ENCODE peak calls at places on chromosomes 4 and X, in seven cellular contexts. One of them, this sample, is unnamed.
A peak's percentile ranks its signal among the peaks of the same experiment; 100 is the strongest.

GRCh38 chr4:7662507-7662846 is 227.7 kb upstream of the PSAPL1 start:
- DNase-seq in neural progenitor cell: no peak
- DNase-seq in fibroblast of lung: no peak
- DNase-seq in HCT116: no peak
- DNase-seq in astrocyte: no peak
- DNase-seq in tibial nerve: no peak
- DNase-seq in A673: no peak
- DNase-seq in this sample: no peak

GRCh38 chr4:82201805-82202636 is 171.8 kb downstream of the HNRNPD start:
- DNase-seq in neural progenitor cell: peak; percentile 85
- DNase-seq in fibroblast of lung: peak; percentile 45
- DNase-seq in HCT116: peak; percentile 36
- DNase-seq in astrocyte: peak; percentile 12
- DNase-seq in tibial nerve: no peak
- DNase-seq in A673: peak; percentile 80
- DNase-seq in this sample: peak; percentile 9

GRCh38 chr4:16626945-16627344 is 271.5 kb downstream of the LDB2 start:
- DNase-seq in neural progenitor cell: no peak
- DNase-seq in fibroblast of lung: peak; percentile 96
- DNase-seq in HCT116: no peak
- DNase-seq in astrocyte: peak; percentile 97
- DNase-seq in tibial nerve: peak; percentile 65
- DNase-seq in A673: peak; percentile 68
- DNase-seq in this sample: no peak

GRCh38 chr4:156228706-156229105 is 275.0 kb upstream of the CTSO start:
- DNase-seq in neural progenitor cell: no peak
- DNase-seq in fibroblast of lung: no peak
- DNase-seq in HCT116: no peak
- DNase-seq in astrocyte: no peak
- DNase-seq in tibial nerve: no peak
- DNase-seq in A673: no peak
- DNase-seq in this sample: no peak

GRCh38 chr4:39032218-39033085 is at the start of gene TMEM156:
- DNase-seq in neural progenitor cell: no peak
- DNase-seq in fibroblast of lung: peak; percentile 53
- DNase-seq in HCT116: no peak
- DNase-seq in astrocyte: no peak
- DNase-seq in tibial nerve: no peak
- DNase-seq in A673: no peak
- DNase-seq in this sample: peak; percentile 70

GRCh38 chr4:49032440-49033161 is 46.5 kb downstream of the CWH43 start:
- DNase-seq in neural progenitor cell: no peak
- DNase-seq in fibroblast of lung: no peak
- DNase-seq in HCT116: peak; percentile 6
- DNase-seq in astrocyte: no peak
- DNase-seq in tibial nerve: no peak
- DNase-seq in A673: peak; percentile 58
- DNase-seq in this sample: no peak

GRCh38 chrX:134780908-134781307 is 122.6 kb upstream of the PLAC1 start:
- DNase-seq in neural progenitor cell: no peak
- DNase-seq in fibroblast of lung: no peak
- DNase-seq in HCT116: no peak
- DNase-seq in astrocyte: no peak
- DNase-seq in tibial nerve: no peak
- DNase-seq in A673: no peak
- DNase-seq in this sample: no peak

GRCh38 chr4:7547368-7548040 is 112.8 kb upstream of the PSAPL1 start:
- DNase-seq in neural progenitor cell: no peak
- DNase-seq in fibroblast of lung: no peak
- DNase-seq in HCT116: no peak
- DNase-seq in astrocyte: no peak
- DNase-seq in tibial nerve: peak; percentile 13
- DNase-seq in A673: no peak
- DNase-seq in this sample: peak; percentile 15

GRCh38 chr4:69731826-69732225 is 28.6 kb downstream of the SULT1B1 start:
- DNase-seq in neural progenitor cell: no peak
- DNase-seq in fibroblast of lung: peak; percentile 60
- DNase-seq in HCT116: no peak
- DNase-seq in astrocyte: no peak
- DNase-seq in tibial nerve: no peak
- DNase-seq in A673: peak; percentile 64
- DNase-seq in this sample: no peak

GRCh38 chr4:20418865-20419451 is 167.3 kb downstream of the SLIT2 start:
- DNase-seq in neural progenitor cell: peak; percentile 40
- DNase-seq in fibroblast of lung: peak; percentile 87
- DNase-seq in HCT116: peak; percentile 21
- DNase-seq in astrocyte: peak; percentile 60
- DNase-seq in tibial nerve: no peak
- DNase-seq in A673: peak; percentile 75
- DNase-seq in this sample: no peak

GRCh38 chr4:121535351-121535750 is 154.5 kb upstream of the QRFPR start:
- DNase-seq in neural progenitor cell: no peak
- DNase-seq in fibroblast of lung: no peak
- DNase-seq in HCT116: no peak
- DNase-seq in astrocyte: no peak
- DNase-seq in tibial nerve: no peak
- DNase-seq in A673: no peak
- DNase-seq in this sample: no peak

GRCh38 chrX:120429776-120430535 is 39.1 kb downstream of the LAMP2 start:
- DNase-seq in neural progenitor cell: no peak
- DNase-seq in fibroblast of lung: no peak
- DNase-seq in HCT116: no peak
- DNase-seq in astrocyte: no peak
- DNase-seq in tibial nerve: no peak
- DNase-seq in A673: no peak
- DNase-seq in this sample: no peak

DNA sequence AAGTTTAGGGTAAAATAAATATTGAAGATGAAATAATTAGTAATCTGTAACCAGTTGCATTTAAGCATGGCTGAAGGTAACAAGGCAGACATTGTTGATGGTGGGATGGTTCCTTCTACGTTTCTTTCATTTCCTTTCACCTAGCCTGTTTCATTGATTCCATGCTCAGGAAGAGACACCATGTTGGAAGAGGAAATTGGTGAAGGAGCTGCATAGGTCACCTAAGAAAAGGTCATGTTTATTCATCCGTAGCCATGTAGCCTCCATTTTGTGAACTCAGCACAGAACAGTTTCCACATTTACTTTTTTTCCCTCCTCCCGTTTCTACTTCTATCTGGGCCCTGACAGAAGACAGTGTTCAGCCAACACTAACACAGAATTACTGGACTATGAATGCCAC is 3.8 kb downstream of the ADH1B start:
- DNase-seq in neural progenitor cell: no peak
- DNase-seq in fibroblast of lung: no peak
- DNase-seq in HCT116: no peak
- DNase-seq in astrocyte: no peak
- DNase-seq in tibial nerve: no peak
- DNase-seq in A673: no peak
- DNase-seq in this sample: no peak
- H3K4me3 ChIP-seq in neural progenitor cell: no peak overlapping the region
- H3K4me3 ChIP-seq in fibroblast of lung: no peak overlapping the region
- H3K4me3 ChIP-seq in HCT116: no peak overlapping the region
- H3K4me3 ChIP-seq in astrocyte: no peak overlapping the region
- H3K4me3 ChIP-seq in tibial nerve: peak overlapping the region; percentile 54
- H3K4me3 ChIP-seq in A673: no peak overlapping the region
- H3K4me3 ChIP-seq in this sample: no peak overlapping the region

GRCh38 chr4:893995-894705 is 38.0 kb downstream of the GAK start:
- DNase-seq in neural progenitor cell: no peak
- DNase-seq in fibroblast of lung: no peak
- DNase-seq in HCT116: no peak
- DNase-seq in astrocyte: no peak
- DNase-seq in tibial nerve: no peak
- DNase-seq in A673: no peak
- DNase-seq in this sample: no peak

GRCh38 chr4:896630-897029 is 35.5 kb downstream of the GAK start:
- DNase-seq in neural progenitor cell: no peak
- DNase-seq in fibroblast of lung: no peak
- DNase-seq in HCT116: no peak
- DNase-seq in astrocyte: no peak
- DNase-seq in tibial nerve: no peak
- DNase-seq in A673: no peak
- DNase-seq in this sample: no peak

GRCh38 chr4:893276-893994 is 38.7 kb downstream of the GAK start:
- DNase-seq in neural progenitor cell: no peak
- DNase-seq in fibroblast of lung: no peak
- DNase-seq in HCT116: no peak
- DNase-seq in astrocyte: no peak
- DNase-seq in tibial nerve: no peak
- DNase-seq in A673: no peak
- DNase-seq in this sample: no peak

GRCh38 chr4:896216-896615 is 35.9 kb downstream of the GAK start:
- DNase-seq in neural progenitor cell: peak; percentile 11
- DNase-seq in fibroblast of lung: no peak
- DNase-seq in HCT116: no peak
- DNase-seq in astrocyte: no peak
- DNase-seq in tibial nerve: no peak
- DNase-seq in A673: no peak
- DNase-seq in this sample: no peak

GRCh38 chr4:895596-895995 is 36.5 kb downstream of the GAK start:
- DNase-seq in neural progenitor cell: no peak
- DNase-seq in fibroblast of lung: no peak
- DNase-seq in HCT116: no peak
- DNase-seq in astrocyte: no peak
- DNase-seq in tibial nerve: no peak
- DNase-seq in A673: no peak
- DNase-seq in this sample: no peak
- H3K36me3 ChIP-seq in neural progenitor cell: no peaks in the 10 kb centered on the region
- H3K36me3 ChIP-seq in fibroblast of lung: peaks cover 22% of the 10 kb centered on the region
- H3K36me3 ChIP-seq in HCT116: peaks cover 2% of the 10 kb centered on the region
- H3K36me3 ChIP-seq in astrocyte: peaks cover 8% of the 10 kb centered on the region
- H3K36me3 ChIP-seq in tibial nerve: peaks cover 100% of the 10 kb centered on the region
- H3K36me3 ChIP-seq in A673: peaks cover 3% of the 10 kb centered on the region
- H3K36me3 ChIP-seq in this sample: peaks cover 16% of the 10 kb centered on the region

GRCh38 chr4:184453402-184454160 is 20.8 kb downstream of the IRF2 start:
- DNase-seq in neural progenitor cell: peak; percentile 29
- DNase-seq in fibroblast of lung: peak; percentile 83
- DNase-seq in HCT116: no peak
- DNase-seq in astrocyte: peak; percentile 85
- DNase-seq in tibial nerve: peak; percentile 19
- DNase-seq in A673: peak; percentile 84
- DNase-seq in this sample: peak; percentile 43

GRCh38 chr4:184450045-184450444 is 24.3 kb downstream of the IRF2 start:
- DNase-seq in neural progenitor cell: no peak
- DNase-seq in fibroblast of lung: peak; percentile 87
- DNase-seq in HCT116: no peak
- DNase-seq in astrocyte: peak; percentile 71
- DNase-seq in tibial nerve: no peak
- DNase-seq in A673: peak; percentile 40
- DNase-seq in this sample: no peak

GRCh38 chr4:184450743-184451142 is 23.6 kb downstream of the IRF2 start:
- DNase-seq in neural progenitor cell: no peak
- DNase-seq in fibroblast of lung: no peak
- DNase-seq in HCT116: no peak
- DNase-seq in astrocyte: no peak
- DNase-seq in tibial nerve: no peak
- DNase-seq in A673: no peak
- DNase-seq in this sample: no peak

GRCh38 chr4:184448828-184449227 is 25.5 kb downstream of the IRF2 start:
- DNase-seq in neural progenitor cell: peak; percentile 33
- DNase-seq in fibroblast of lung: peak; percentile 83
- DNase-seq in HCT116: no peak
- DNase-seq in astrocyte: peak; percentile 41
- DNase-seq in tibial nerve: peak; percentile 60
- DNase-seq in A673: peak; percentile 70
- DNase-seq in this sample: no peak

DNA sequence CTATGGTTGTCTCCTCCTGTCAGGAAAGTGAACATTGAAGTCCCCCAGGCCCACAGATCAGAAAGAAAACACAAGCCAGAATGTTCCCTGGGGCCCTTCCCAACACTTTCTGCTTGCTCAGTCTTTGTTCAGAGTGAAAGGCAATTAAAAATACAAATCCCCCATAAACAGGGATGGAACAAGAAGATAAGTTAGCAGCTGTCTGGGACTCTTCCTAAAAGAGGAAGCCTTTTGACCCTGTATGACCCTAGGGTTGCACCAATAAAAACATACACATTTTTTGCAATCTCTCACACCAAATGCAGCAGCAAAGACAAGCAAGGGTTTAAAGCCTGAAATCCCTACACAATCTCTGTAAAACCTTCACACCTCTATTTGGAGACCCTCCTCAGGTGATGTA is 22.6 kb downstream of the IRF2 start:
- DNase-seq in neural progenitor cell: no peak
- DNase-seq in fibroblast of lung: no peak
- DNase-seq in HCT116: no peak
- DNase-seq in astrocyte: no peak
- DNase-seq in tibial nerve: no peak
- DNase-seq in A673: no peak
- DNase-seq in this sample: no peak
- H3K27ac ChIP-seq in neural progenitor cell: no peak overlapping the region
- H3K27ac ChIP-seq in fibroblast of lung: no peak overlapping the region
- H3K27ac ChIP-seq in HCT116: no peak overlapping the region
- H3K27ac ChIP-seq in astrocyte: no peak overlapping the region
- H3K27ac ChIP-seq in tibial nerve: peak overlapping the region; percentile 25
- H3K27ac ChIP-seq in A673: peak overlapping the region; percentile 32
- H3K27ac ChIP-seq in this sample: no peak overlapping the region

GRCh38 chr4:1202526-1203378 is 30.4 kb upstream of the SPON2 start:
- DNase-seq in neural progenitor cell: no peak
- DNase-seq in fibroblast of lung: no peak
- DNase-seq in HCT116: no peak
- DNase-seq in astrocyte: no peak
- DNase-seq in tibial nerve: no peak
- DNase-seq in A673: no peak
- DNase-seq in this sample: no peak

GRCh38 chr4:1201851-1202525 is 29.6 kb upstream of the SPON2 start:
- DNase-seq in neural progenitor cell: no peak
- DNase-seq in fibroblast of lung: peak; percentile 98
- DNase-seq in HCT116: no peak
- DNase-seq in astrocyte: peak; percentile 61
- DNase-seq in tibial nerve: peak; percentile 53
- DNase-seq in A673: no peak
- DNase-seq in this sample: peak; percentile 81

GRCh38 chr4:1198070-1198844 is 25.9 kb upstream of the SPON2 start:
- DNase-seq in neural progenitor cell: no peak
- DNase-seq in fibroblast of lung: no peak
- DNase-seq in HCT116: no peak
- DNase-seq in astrocyte: peak; percentile 53
- DNase-seq in tibial nerve: no peak
- DNase-seq in A673: no peak
- DNase-seq in this sample: no peak

GRCh38 chr4:1199556-1200331 is 27.4 kb upstream of the SPON2 start:
- DNase-seq in neural progenitor cell: no peak
- DNase-seq in fibroblast of lung: no peak
- DNase-seq in HCT116: no peak
- DNase-seq in astrocyte: no peak
- DNase-seq in tibial nerve: no peak
- DNase-seq in A673: no peak
- DNase-seq in this sample: no peak

DNA sequence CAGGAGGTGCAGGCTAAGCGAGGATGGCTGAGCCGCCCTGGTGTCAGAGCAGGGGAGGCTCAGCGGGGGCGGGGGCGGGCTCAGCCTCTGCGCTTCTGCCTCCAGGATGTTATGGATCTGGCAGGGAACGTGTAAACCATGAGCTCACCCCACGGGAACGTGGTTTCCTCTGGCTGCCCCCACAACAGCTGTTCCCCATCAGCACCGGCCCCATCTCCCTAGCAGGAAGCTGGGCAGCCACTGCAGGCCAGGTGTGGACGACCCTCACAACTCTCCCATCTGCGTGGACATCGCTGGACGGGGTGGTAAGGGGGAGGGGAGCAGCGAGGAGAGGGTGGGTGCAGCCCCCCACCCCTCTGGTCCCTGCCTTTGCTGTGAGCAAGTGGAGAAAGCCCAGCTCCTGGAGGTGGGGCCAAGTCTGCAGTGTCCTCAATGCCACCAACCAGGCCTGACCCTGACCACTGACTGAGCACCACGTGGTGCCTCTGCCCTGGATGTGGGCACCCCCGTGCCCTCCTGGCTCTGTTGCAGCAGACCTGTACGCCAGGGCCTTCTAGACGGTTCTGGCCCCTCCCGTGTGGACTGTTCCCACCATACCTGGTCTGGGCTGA is 28.1 kb upstream of the SPON2 start:
- DNase-seq in neural progenitor cell: no peak
- DNase-seq in fibroblast of lung: peak; percentile 94
- DNase-seq in HCT116: no peak
- DNase-seq in astrocyte: peak; percentile 82
- DNase-seq in tibial nerve: no peak
- DNase-seq in A673: peak; percentile 36
- DNase-seq in this sample: peak; percentile 31
- H3K4me3 ChIP-seq in neural progenitor cell: no peak overlapping the region
- H3K4me3 ChIP-seq in fibroblast of lung: peak overlapping the region; percentile 49
- H3K4me3 ChIP-seq in HCT116: no peak overlapping the region
- H3K4me3 ChIP-seq in astrocyte: no peak overlapping the region
- H3K4me3 ChIP-seq in tibial nerve: peak overlapping the region; percentile 4
- H3K4me3 ChIP-seq in A673: no peak overlapping the region
- H3K4me3 ChIP-seq in this sample: peak overlapping the region; percentile 59